ENCODE peak calls at places on chromosomes 2 and 18, in nine cellular contexts. E is brain microvascular endothelial cell; W is right atrium auricular region; K is activated T-helper 1 cell treated with anti-CD3 and anti-CD28 coated beads, Interleukin-2, amount 50 U/mL, for 16 hours; N is activated CD4-positive, alpha-beta T cell treated with anti-CD3 and anti-CD28 coated beads, Interleukin-2, amount 50 U/mL, for 24 hours; Z is left cardiac atrium; A is activated T-cell treated with anti-CD3 and anti-CD28 coated beads for 1 hour; G is heart right ventricle; F is erythroblast. T is an unnamed sample.

GRCh38 chr2:233815861-233816260 is 37.7 kb downstream of the MROH2A start:
- DNase-seq in Z (no peak), E (no peak), W (no peak), K (no peak), N (no peak), A (no peak), G (no peak), F (no peak), T (no peak)

GRCh38 chr2:140711867-140712266 is 1418.9 kb downstream of the LRP1B start:
- DNase-seq in Z (no peak), A (no peak), N (no peak), F (no peak), E (no peak), W (no peak), G (no peak), K (no peak), T (no peak)

GRCh38 chr2:230153390-230153976 is 66.3 kb downstream of the SP110 start:
- DNase-seq in E (no peak), K (no peak), F (no peak), Z (no peak), G (no peak), W (peak), N (no peak), A (no peak), T (no peak)

GRCh38 chr18:8984131-8984670 is 118.3 kb upstream of the NDUFV2 start:
- DNase-seq in F (no peak), G (no peak), W (no peak), Z (no peak), N (no peak), K (no peak), A (no peak), E (no peak), T (no peak)

GRCh38 chr2:28621172-28622100 is 125.6 kb downstream of the PLB1 start:
- DNase-seq in E (peak), A (peak), W (peak), Z (peak), K (peak), G (no peak), F (peak), N (peak), T (peak)

GRCh38 chr2:95384854-95385569 is 17.5 kb upstream of the FAHD2A start:
- DNase-seq in N (no peak), W (peak), G (no peak), E (no peak), F (no peak), K (no peak), A (no peak), Z (no peak), T (no peak)

GRCh38 chr2:122218596-122218995 is 463.1 kb downstream of the TSN start:
- DNase-seq in E (no peak), K (no peak), A (no peak), N (no peak), W (no peak), F (no peak), G (no peak), Z (no peak), T (no peak)

GRCh38 chr2:23386422-23387220 is 1.6 kb downstream of the KLHL29 start:
- DNase-seq in K (no peak), F (no peak), Z (no peak), G (peak), N (no peak), E (no peak), W (no peak), A (no peak), T (peak)

GRCh38 chr18:61203151-61203550 is 130.1 kb upstream of the CDH20 start:
- DNase-seq in W (no peak), Z (no peak), K (no peak), G (no peak), F (no peak), E (peak), N (no peak), A (no peak), T (no peak)

GRCh38 chr2:138275881-138276280 is 225.7 kb upstream of the SPOPL start:
- DNase-seq in K (no peak), N (no peak), A (no peak), W (no peak), G (no peak), E (no peak), Z (no peak), F (no peak), T (no peak)

GRCh38 chr18:9568186-9568585 is 46.2 kb downstream of the PPP4R1 start:
- DNase-seq in Z (no peak), W (no peak), E (no peak), K (no peak), F (no peak), A (no peak), N (no peak), G (no peak), T (no peak)

GRCh38 chr2:82023710-82024109 is 1719.2 kb upstream of the LRRTM1 start:
- DNase-seq in N (no peak), E (no peak), G (no peak), W (no peak), F (no peak), K (no peak), A (no peak), Z (no peak), T (no peak)

GRCh38 chr2:236052206-236052605 is 116.0 kb downstream of the GBX2 start:
- DNase-seq in W (no peak), A (no peak), G (no peak), K (no peak), Z (no peak), E (no peak), F (no peak), N (no peak), T (no peak)

GRCh38 chr2:146642066-146642465 is 1202.8 kb upstream of the ACVR2A start:
- DNase-seq in E (no peak), W (no peak), F (no peak), G (no peak), Z (no peak), K (no peak), N (no peak), A (no peak), T (no peak)

GRCh38 chr2:159072795-159073194 is 104.4 kb downstream of the TANC1 start:
- DNase-seq in Z (no peak), G (no peak), E (peak), F (no peak), A (no peak), N (no peak), K (no peak), W (no peak), T (no peak)

GRCh38 chr2:26653207-26654060 is 12.3 kb upstream of the CIB4 start:
- DNase-seq in E (no peak), F (no peak), Z (no peak), A (no peak), W (no peak), K (no peak), N (no peak), G (no peak), T (no peak)

GRCh38 chr2:31286961-31287550 is 53.1 kb downstream of the EHD3 start:
- DNase-seq in N (no peak), W (no peak), Z (no peak), A (no peak), K (no peak), E (peak), F (no peak), G (no peak), T (no peak)

GRCh38 chr2:8850845-8851244 is 13.4 kb upstream of the KIDINS220 start:
- DNase-seq in W (no peak), Z (no peak), E (no peak), A (no peak), K (no peak), N (no peak), G (no peak), F (no peak), T (no peak)

GRCh38 chr2:121527009-121527682 is 3.5 kb upstream of the RNU4ATAC start:
- DNase-seq in Z (no peak), G (no peak), K (no peak), A (no peak), N (peak), F (no peak), W (no peak), E (no peak), T (no peak)

GRCh38 chr2:39494784-39495251 is 57.7 kb upstream of the MAP4K3 start:
- DNase-seq in Z (peak), W (no peak), N (no peak), F (peak), E (peak), K (no peak), G (no peak), A (no peak), T (peak)

GRCh38 chr2:157759855-157760254 is 116.3 kb downstream of the ACVR1 start:
- DNase-seq in K (no peak), W (no peak), Z (no peak), F (no peak), E (no peak), A (no peak), G (no peak), N (no peak), T (no peak)

GRCh38 chr2:1742680-1743395 is 1.5 kb downstream of the PXDN start:
- DNase-seq in W (peak), N (no peak), Z (peak), K (no peak), G (peak), E (peak), F (no peak), A (no peak), T (peak)

T was measured in uterus.